ENCODE peak calls at places on chromosomes 16 and 17, in four cellular contexts. One of them, this sample, is unnamed.

GRCh38 chr17:32516940-32517711 is 30.3 kb downstream of the CDK5R1 start:
- DNase-seq in A549: no peak
- DNase-seq in K562: no peak
- DNase-seq in HepG2: no peak
- DNase-seq in this sample: no peak

GRCh38 chr17:11637796-11638195 is 39.5 kb downstream of the DNAH9 start:
- DNase-seq in A549: no peak
- DNase-seq in K562: no peak
- DNase-seq in HepG2: no peak
- DNase-seq in this sample: no peak

GRCh38 chr16:14409563-14409962 is 220.5 kb downstream of the PARN start:
- DNase-seq in A549: peak
- DNase-seq in K562: no peak
- DNase-seq in HepG2: peak
- DNase-seq in this sample: no peak

GRCh38 chr16:19008245-19008644 is 24.5 kb downstream of the TMC7 start:
- DNase-seq in A549: no peak
- DNase-seq in K562: no peak
- DNase-seq in HepG2: peak
- DNase-seq in this sample: no peak

GRCh38 chr17:41518789-41519449 is at the start of gene KRT15:
- DNase-seq in A549: no peak
- DNase-seq in K562: no peak
- DNase-seq in HepG2: no peak
- DNase-seq in this sample: no peak

GRCh38 chr17:28253663-28254062 is 65.3 kb upstream of the TMEM97 start:
- DNase-seq in A549: no peak
- DNase-seq in K562: no peak
- DNase-seq in HepG2: no peak
- DNase-seq in this sample: no peak

GRCh38 chr17:2178798-2179505 is 124.0 kb downstream of the HIC1 start:
- DNase-seq in A549: no peak
- DNase-seq in K562: no peak
- DNase-seq in HepG2: no peak
- DNase-seq in this sample: peak

GRCh38 chr17:30005709-30006320 is 64.4 kb downstream of the EFCAB5 start:
- DNase-seq in A549: peak
- DNase-seq in K562: peak
- DNase-seq in HepG2: peak
- DNase-seq in this sample: no peak

GRCh38 chr17:79192503-79193500 is 118.2 kb downstream of the ENGASE start:
- DNase-seq in A549: no peak
- DNase-seq in K562: peak
- DNase-seq in HepG2: no peak
- DNase-seq in this sample: peak

GRCh38 chr16:70396209-70396904 is 42.5 kb downstream of the ST3GAL2 start:
- DNase-seq in A549: peak
- DNase-seq in K562: peak
- DNase-seq in HepG2: no peak
- DNase-seq in this sample: no peak

GRCh38 chr17:60395508-60396065 is 3.7 kb upstream of the USP32 start:
- DNase-seq in A549: no peak
- DNase-seq in K562: no peak
- DNase-seq in HepG2: no peak
- DNase-seq in this sample: no peak

GRCh38 chr17:43768382-43768781 is 9.8 kb upstream of the SOST start:
- DNase-seq in A549: no peak
- DNase-seq in K562: no peak
- DNase-seq in HepG2: no peak
- DNase-seq in this sample: no peak

GRCh38 chr17:48593126-48593829 is at the start of gene HOXB5:
- DNase-seq in A549: no peak
- DNase-seq in K562: no peak
- DNase-seq in HepG2: no peak
- DNase-seq in this sample: no peak

GRCh38 chr17:35912339-35912912 is 18.1 kb downstream of the RDM1 start:
- DNase-seq in A549: no peak
- DNase-seq in K562: peak
- DNase-seq in HepG2: no peak
- DNase-seq in this sample: no peak

GRCh38 chr17:16346721-16347271 is 6.5 kb downstream of the CENPV start:
- DNase-seq in A549: no peak
- DNase-seq in K562: no peak
- DNase-seq in HepG2: no peak
- DNase-seq in this sample: no peak

GRCh38 chr17:39618252-39618913 is 8.4 kb upstream of the PPP1R1B start:
- DNase-seq in A549: no peak
- DNase-seq in K562: no peak
- DNase-seq in HepG2: no peak
- DNase-seq in this sample: peak

GRCh38 chr16:71216714-71217113 is 13.8 kb downstream of the HYDIN start:
- DNase-seq in A549: no peak
- DNase-seq in K562: no peak
- DNase-seq in HepG2: no peak
- DNase-seq in this sample: no peak

GRCh38 chr16:27430923-27431484 is 29.0 kb downstream of the IL21R start:
- DNase-seq in A549: no peak
- DNase-seq in K562: peak
- DNase-seq in HepG2: no peak
- DNase-seq in this sample: peak

GRCh38 chr17:39340731-39341130 is 60.7 kb downstream of the FBXL20 start:
- DNase-seq in A549: no peak
- DNase-seq in K562: no peak
- DNase-seq in HepG2: no peak
- DNase-seq in this sample: no peak

GRCh38 chr16:61926766-61927165 is 109.5 kb downstream of the CDH8 start:
- DNase-seq in A549: no peak
- DNase-seq in K562: no peak
- DNase-seq in HepG2: peak
- DNase-seq in this sample: no peak

GRCh38 chr16:70717817-70718216 is 32.0 kb upstream of the MTSS2 start:
- DNase-seq in A549: no peak
- DNase-seq in K562: no peak
- DNase-seq in HepG2: no peak
- DNase-seq in this sample: no peak

GRCh38 chr17:49585422-49586027 is 9.9 kb downstream of the NXPH3 start:
- DNase-seq in A549: peak
- DNase-seq in K562: peak
- DNase-seq in HepG2: no peak
- DNase-seq in this sample: no peak

GRCh38 chr16:88069397-88070168 is 118.3 kb downstream of the BANP start:
- DNase-seq in A549: no peak
- DNase-seq in K562: no peak
- DNase-seq in HepG2: no peak
- DNase-seq in this sample: no peak

GRCh38 chr17:39283896-39284295 is 58.2 kb upstream of the STAC2 start:
- DNase-seq in A549: no peak
- DNase-seq in K562: no peak
- DNase-seq in HepG2: no peak
- DNase-seq in this sample: no peak

GRCh38 chr17:36728030-36728991 is 126.9 kb downstream of the MRM1 start:
- DNase-seq in A549: no peak
- DNase-seq in K562: peak
- DNase-seq in HepG2: no peak
- DNase-seq in this sample: no peak

DNA sequence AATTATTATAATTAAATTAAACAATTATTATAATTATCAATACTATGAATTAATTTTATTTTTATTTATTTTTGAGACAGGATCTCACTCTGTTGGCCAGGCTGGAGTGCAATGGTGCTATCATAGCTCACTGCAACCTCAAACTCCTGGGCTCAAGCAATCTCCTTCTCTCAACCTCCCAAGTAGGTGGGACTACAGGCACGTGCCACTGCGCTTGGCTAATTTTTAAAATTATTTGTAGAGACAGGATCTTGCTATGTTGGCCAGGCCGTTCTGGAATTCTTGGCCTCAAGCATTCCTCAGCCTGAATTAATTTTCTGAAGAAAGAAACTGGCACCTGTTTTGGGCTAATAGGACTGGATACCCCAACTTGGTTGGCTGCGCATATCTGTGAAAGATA is 10.3 kb downstream of the GNA13 start:
- DNase-seq in A549: no peak
- DNase-seq in K562: no peak
- DNase-seq in HepG2: no peak
- DNase-seq in this sample: no peak
- TF ChIP-seq JUN in A549: no peak
- TF ChIP-seq JUN in K562: no peak
- TF ChIP-seq JUN in HepG2: no peak
- TF ChIP-seq JUN in this sample: no peak

GRCh38 chr16:534856-535445 is 7.4 kb downstream of the CAPN15 start:
- DNase-seq in A549: no peak
- DNase-seq in K562: no peak
- DNase-seq in HepG2: no peak
- DNase-seq in this sample: no peak

GRCh38 chr16:536746-537145 is 9.2 kb downstream of the CAPN15 start:
- DNase-seq in A549: no peak
- DNase-seq in K562: no peak
- DNase-seq in HepG2: no peak
- DNase-seq in this sample: no peak

GRCh38 chr16:537415-538335 is 10.2 kb downstream of the CAPN15 start:
- DNase-seq in A549: no peak
- DNase-seq in K562: no peak
- DNase-seq in HepG2: no peak
- DNase-seq in this sample: no peak

GRCh38 chr16:534089-534635 is 6.7 kb downstream of the CAPN15 start:
- DNase-seq in A549: no peak
- DNase-seq in K562: no peak
- DNase-seq in HepG2: no peak
- DNase-seq in this sample: no peak

DNA sequence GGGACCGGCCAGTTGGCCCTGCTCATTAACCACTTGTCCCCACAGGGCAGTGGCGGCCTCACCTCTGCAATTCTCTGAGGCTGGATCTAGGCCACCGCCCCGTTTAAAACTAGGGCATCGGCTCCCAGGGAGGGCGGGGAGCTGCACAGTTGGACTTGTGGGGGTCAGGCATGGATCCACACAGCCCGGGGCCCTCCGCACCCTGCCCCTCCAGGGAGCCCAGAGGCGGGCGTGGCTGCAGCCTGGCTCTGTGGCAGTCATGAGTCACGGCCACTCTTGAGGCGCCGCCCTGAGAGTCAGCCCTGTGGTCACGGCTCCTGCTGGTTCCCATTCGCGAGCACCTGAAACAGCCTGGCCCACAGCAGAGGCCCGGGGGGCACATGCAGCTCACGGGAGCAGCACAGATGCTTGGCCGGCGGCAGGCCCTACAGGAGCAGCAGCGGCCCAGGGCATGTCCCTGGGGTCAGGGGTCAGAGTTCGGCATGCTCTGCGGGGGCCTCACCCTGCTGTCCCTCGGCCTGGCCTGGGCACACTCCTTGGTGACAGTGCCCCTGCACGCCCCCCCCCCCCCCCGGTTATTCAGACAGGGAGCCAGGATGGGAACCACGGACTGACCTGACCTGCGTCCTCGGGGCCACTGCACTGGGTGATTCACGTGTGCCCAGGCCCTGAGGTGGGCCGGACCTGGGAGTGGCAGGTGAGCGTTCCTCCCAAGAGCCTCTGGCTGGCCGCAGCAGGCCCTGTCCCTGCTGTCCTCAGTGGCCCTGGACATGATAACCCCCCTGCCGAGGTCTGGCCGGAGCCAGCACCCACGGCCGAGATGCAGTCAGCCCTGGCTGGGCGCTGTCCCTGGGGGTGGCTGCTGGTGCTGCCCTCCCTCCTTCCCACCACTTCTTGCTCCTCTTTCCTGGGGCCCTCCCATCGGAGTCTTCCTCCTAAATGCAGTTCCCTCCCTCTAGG is 8.2 kb downstream of the CAPN15 start:
- DNase-seq in A549: peak
- DNase-seq in K562: peak
- DNase-seq in HepG2: no peak
- DNase-seq in this sample: no peak
- TF ChIP-seq MYC in A549: no peak
- TF ChIP-seq MYC in K562: no peak
- TF ChIP-seq MYC in HepG2: no peak
- TF ChIP-seq MYC in this sample: no peak

GRCh38 chr16:81779540-81780320 is 639 bp downstream of the PLCG2 start:
- DNase-seq in A549: peak
- DNase-seq in K562: no peak
- DNase-seq in HepG2: no peak
- DNase-seq in this sample: peak
- TF ChIP-seq JUN in A549: no peak
- TF ChIP-seq JUN in K562: no peak
- TF ChIP-seq JUN in HepG2: no peak
- TF ChIP-seq JUN in this sample: no peak

DNA sequence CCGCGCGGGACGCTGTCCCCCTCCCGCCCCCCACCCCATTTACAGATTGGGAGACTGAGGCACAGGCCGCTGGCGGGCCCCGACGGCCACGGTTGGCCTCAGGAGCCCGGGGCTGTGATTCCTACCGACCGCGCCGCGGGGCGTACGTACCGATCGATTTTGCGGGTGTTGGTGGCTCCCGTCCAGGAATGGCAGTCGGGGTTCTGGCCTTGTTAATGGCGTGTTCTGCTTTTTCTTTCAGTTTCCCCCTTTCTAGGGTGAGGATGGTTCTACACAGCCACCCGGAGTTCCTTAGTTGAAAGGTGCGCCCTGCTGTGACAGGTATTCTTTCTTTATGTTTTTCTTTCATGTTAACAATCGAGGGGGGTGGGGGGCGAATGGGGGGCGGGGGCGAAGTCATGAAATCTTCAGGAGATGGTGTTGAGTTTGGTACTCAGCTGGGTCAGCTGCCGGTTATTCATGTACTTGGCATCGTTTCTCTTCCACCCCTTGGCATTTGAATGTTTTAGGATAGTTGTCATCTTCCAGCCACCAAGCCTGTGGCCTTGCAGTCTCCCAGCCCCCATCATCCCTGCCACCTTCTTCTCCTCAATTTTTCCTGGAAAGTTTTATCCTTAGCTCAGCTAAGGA is 750 bp downstream of the CYLD start:
- DNase-seq in A549: no peak
- DNase-seq in K562: peak
- DNase-seq in HepG2: no peak
- DNase-seq in this sample: peak
- TF ChIP-seq MYC in A549: no peak
- TF ChIP-seq MYC in K562: no peak
- TF ChIP-seq MYC in HepG2: no peak
- TF ChIP-seq MYC in this sample: no peak

DNA sequence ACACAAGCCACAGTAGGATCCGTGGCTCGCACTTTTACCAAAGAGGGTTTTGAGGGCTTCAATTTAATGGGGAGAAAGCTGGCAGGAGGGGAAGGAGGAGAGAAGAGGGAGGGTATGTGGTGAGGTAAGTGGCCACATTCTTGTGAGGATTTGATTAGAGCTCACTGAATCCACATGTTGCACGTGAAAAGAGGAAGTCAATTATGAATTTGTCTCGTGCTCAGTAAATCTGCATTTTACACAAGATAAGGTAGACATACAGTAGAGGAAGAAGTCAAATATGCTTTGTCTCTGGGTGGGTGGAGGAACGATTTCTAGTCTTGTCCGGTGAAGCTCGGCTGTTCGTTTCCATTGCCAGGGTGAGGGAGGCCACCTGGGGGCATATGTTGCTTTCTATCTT is 862 bp downstream of the ZNF232 start:
- DNase-seq in A549: no peak
- DNase-seq in K562: no peak
- DNase-seq in HepG2: peak
- DNase-seq in this sample: no peak
- TF ChIP-seq JUN in A549: no peak
- TF ChIP-seq JUN in K562: no peak
- TF ChIP-seq JUN in HepG2: no peak
- TF ChIP-seq JUN in this sample: no peak

This sample was measured in endothelial cell of umbilical vein.